ENCODE peak calls at places on chromosome 14, in seven cellular contexts. A, E, M, K, O, Q and N are unnamed samples.
A peak's percentile ranks its signal among the peaks of the same experiment; 100 is the strongest.

GRCh38 chr14:56896231-56896630 is 86.0 kb upstream of the OTX2 start:
- DNase-seq in A (no peak), E (no peak), M (no peak), K (no peak), O (no peak), Q (no peak), N (no peak)

GRCh38 chr14:74985028-74985310 is 17.8 kb upstream of the EIF2B2 start:
- DNase-seq in A (peak; percentile 1), E (no peak), M (no peak), K (no peak), O (no peak), Q (no peak), N (no peak)

GRCh38 chr14:68104518-68104917 is 284.9 kb downstream of the RAD51B start:
- DNase-seq in A (no peak), E (no peak), M (no peak), K (peak; percentile 66), O (no peak), Q (no peak), N (no peak)

GRCh38 chr14:31159682-31160296 is 47.8 kb downstream of the HECTD1 start:
- DNase-seq in A (no peak), E (peak; percentile 25), M (no peak), K (peak; percentile 35), O (no peak), Q (no peak), N (no peak)

GRCh38 chr14:55711171-55711811 is 131.3 kb downstream of the KTN1 start:
- DNase-seq in A (no peak), E (no peak), M (no peak), K (no peak), O (no peak), Q (no peak), N (no peak)

GRCh38 chr14:20742132-20742531 is 3.6 kb upstream of the EDDM3A start:
- DNase-seq in A (no peak), E (no peak), M (no peak), K (no peak), O (no peak), Q (no peak), N (no peak)

GRCh38 chr14:96249016-96249415 is 7.0 kb upstream of the BDKRB1 start:
- DNase-seq in A (no peak), E (peak; percentile 46), M (no peak), K (peak; percentile 69), O (no peak), Q (no peak), N (no peak)

GRCh38 chr14:55433880-55434804 is 6.3 kb downstream of the TBPL2 start:
- DNase-seq in A (no peak), E (no peak), M (no peak), K (no peak), O (no peak), Q (no peak), N (no peak)

GRCh38 chr14:100747021-100747586 is 20.4 kb downstream of the DLK1 start:
- DNase-seq in A (no peak), E (peak; percentile 23), M (no peak), K (peak; percentile 73), O (peak; percentile 6), Q (peak; percentile 82), N (no peak)

GRCh38 chr14:103281496-103282231 is 52.4 kb upstream of the EIF5 start:
- DNase-seq in A (no peak), E (peak; percentile 56), M (peak; percentile 47), K (peak; percentile 70), O (no peak), Q (no peak), N (no peak)

DNA sequence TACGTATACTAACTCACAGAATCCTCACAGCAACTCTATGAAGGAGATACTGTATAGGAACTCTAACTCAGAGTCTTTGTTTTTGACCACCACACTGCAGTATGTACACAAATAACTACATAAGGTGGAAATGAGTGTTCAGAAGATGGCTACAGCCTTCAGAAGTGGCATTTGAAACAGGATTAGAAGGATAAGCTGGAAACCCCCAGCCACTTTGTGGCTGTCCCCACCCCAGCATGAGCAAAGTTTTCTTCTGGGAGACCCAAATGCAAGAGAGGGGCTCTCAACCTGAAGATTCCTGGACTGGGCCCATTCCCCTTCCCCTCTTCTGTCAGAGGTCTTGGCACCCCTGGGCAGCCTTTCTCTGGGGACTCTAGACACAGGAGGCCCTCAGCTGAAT is 43.2 kb upstream of the PNMA1 start:
- DNase-seq in A (no peak), E (no peak), M (no peak), K (no peak), O (no peak), Q (no peak), N (no peak)
- TF ChIP-seq POLR2A in A (no peak), E (no peak), M (no peak), K (no peak), O (no peak), Q (no peak), N (no peak)

DNA sequence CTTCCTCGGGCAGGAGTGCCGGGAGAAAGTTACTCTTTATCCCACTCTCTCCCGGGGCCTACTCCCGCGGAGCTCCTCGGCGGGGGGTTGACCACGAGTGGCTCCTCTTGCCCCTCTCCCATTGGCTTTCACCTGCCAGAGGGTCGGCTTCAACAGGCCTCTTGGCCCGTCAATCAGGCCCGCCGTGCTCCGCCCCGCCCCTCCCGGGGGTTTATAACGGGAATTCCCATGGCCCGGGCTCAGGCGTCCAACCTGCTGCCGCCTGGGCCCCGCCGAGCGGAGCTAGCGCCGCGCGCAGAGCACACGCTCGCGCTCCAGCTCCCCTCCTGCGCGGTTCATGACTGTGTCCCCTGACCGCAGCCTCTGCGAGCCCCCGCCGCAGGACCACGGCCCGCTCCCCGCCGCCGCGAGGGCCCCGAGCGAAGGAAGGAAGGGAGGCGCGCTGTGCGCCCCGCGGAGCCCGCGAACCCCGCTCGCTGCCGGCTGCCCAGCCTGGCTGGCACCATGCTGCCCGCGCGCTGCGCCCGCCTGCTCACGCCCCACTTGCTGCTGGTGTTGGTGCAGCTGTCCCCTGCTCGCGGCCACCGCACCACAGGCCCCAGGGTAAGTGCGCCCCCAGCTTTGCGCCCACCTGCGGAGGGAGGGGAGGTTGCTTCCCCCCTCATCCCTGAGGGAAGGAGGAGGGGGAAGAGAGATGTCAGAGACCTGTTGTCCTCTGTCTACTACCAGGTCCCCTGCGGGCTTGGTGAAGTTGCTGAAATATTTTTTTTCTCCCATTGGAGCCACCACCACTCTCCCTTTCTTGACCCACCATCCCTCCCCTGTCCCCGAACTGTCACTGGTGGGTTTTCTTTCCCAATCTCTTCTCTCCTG is at the start of gene SMOC1:
- DNase-seq in A (peak; percentile 9), E (peak; percentile 26), M (peak; percentile 94), K (peak; percentile 73), O (peak; percentile 27), Q (no peak), N (peak; percentile 54)
- TF ChIP-seq POLR2A in A (no peak), E (no peak), M (peak; percentile 74), K (peak; percentile 87), O (no peak), Q (no peak), N (no peak)

GRCh38 chr14:105166571-105167302 is 1.8 kb downstream of the JAG2 start:
- DNase-seq in A (no peak), E (no peak), M (no peak), K (no peak), O (no peak), Q (no peak), N (no peak)

GRCh38 chr14:105168093-105168420 is 519 bp downstream of the JAG2 start:
- DNase-seq in A (peak; percentile 56), E (no peak), M (no peak), K (no peak), O (no peak), Q (no peak), N (no peak)

GRCh38 chr14:105168979-105169507 is 467 bp upstream of the JAG2 start:
- DNase-seq in A (peak; percentile 73), E (no peak), M (no peak), K (peak; percentile 68), O (peak; percentile 64), Q (no peak), N (no peak)

GRCh38 chr14:105168496-105168978 is at the start of gene JAG2:
- DNase-seq in A (no peak), E (no peak), M (peak; percentile 77), K (peak; percentile 79), O (peak; percentile 79), Q (no peak), N (no peak)

GRCh38 chr14:105167303-105168092 is 1.1 kb downstream of the JAG2 start:
- DNase-seq in A (peak; percentile 75), E (no peak), M (no peak), K (no peak), O (peak; percentile 39), Q (no peak), N (no peak)
- TF ChIP-seq POLR2A in A (no peak), E (no peak), M (no peak), K (peak; percentile 24), O (no peak), Q (no peak), N (no peak)

GRCh38 chr14:52551696-52552062 is 626 bp downstream of the TXNDC16 start:
- DNase-seq in A (no peak), E (no peak), M (no peak), K (peak; percentile 30), O (no peak), Q (no peak), N (no peak)

GRCh38 chr14:52551205-52551604 is 1.1 kb downstream of the TXNDC16 start:
- DNase-seq in A (no peak), E (no peak), M (no peak), K (no peak), O (no peak), Q (no peak), N (no peak)

GRCh38 chr14:52552063-52552988 is at the start of the genes GPR137C and TXNDC16:
- DNase-seq in A (peak; percentile 91), E (peak; percentile 99), M (peak; percentile 100), K (peak; percentile 99), O (peak; percentile 100), Q (peak; percentile 100), N (peak; percentile 84)

GRCh38 chr14:52553671-52554575 is 1.3 kb downstream of the GPR137C start:
- DNase-seq in A (peak; percentile 35), E (peak; percentile 87), M (peak; percentile 95), K (peak; percentile 62), O (peak; percentile 88), Q (peak; percentile 92), N (peak; percentile 12)

GRCh38 chr14:52553002-52553670 is 500 bp downstream of the GPR137C start:
- DNase-seq in A (peak; percentile 61), E (peak; percentile 26), M (peak; percentile 44), K (no peak), O (peak; percentile 30), Q (peak; percentile 71), N (peak; percentile 19)
- TF ChIP-seq POLR2A in A (no peak), E (no peak), M (no peak), K (no peak), O (no peak), Q (no peak), N (no peak)